ENCODE peak calls at places on chromosomes 16 and 17, in six cellular contexts. One of them, this sample, is unnamed.

GRCh38 chr17:81519284-81520020 is 6.9 kb upstream of the ACTG1 start:
- DNase-seq in left cardiac atrium: peak
- DNase-seq in PC-3: peak
- DNase-seq in activated CD4-positive, alpha-beta T cell treated with anti-CD3 and anti-CD28 coated beads for 24 hours: no peak
- DNase-seq in NCI-H1436 treated with DMSO at 0.1 percent for 48 hours: no peak
- DNase-seq in pancreas: peak
- DNase-seq in this sample: peak

GRCh38 chr17:15377608-15378007 is 36.2 kb upstream of the TEKT3 start:
- DNase-seq in activated CD4-positive, alpha-beta T cell treated with anti-CD3 and anti-CD28 coated beads for 24 hours: no peak
- DNase-seq in NCI-H1436 treated with DMSO at 0.1 percent for 48 hours: no peak
- DNase-seq in pancreas: no peak
- DNase-seq in PC-3: peak
- DNase-seq in left cardiac atrium: no peak
- DNase-seq in this sample: no peak

GRCh38 chr16:48611329-48612137 is 1.6 kb upstream of the N4BP1 start:
- DNase-seq in PC-3: no peak
- DNase-seq in activated CD4-positive, alpha-beta T cell treated with anti-CD3 and anti-CD28 coated beads for 24 hours: no peak
- DNase-seq in NCI-H1436 treated with DMSO at 0.1 percent for 48 hours: peak
- DNase-seq in left cardiac atrium: no peak
- DNase-seq in pancreas: no peak
- DNase-seq in this sample: peak

GRCh38 chr17:37322826-37323561 is 52.8 kb upstream of the C17orf78 start:
- DNase-seq in PC-3: no peak
- DNase-seq in pancreas: no peak
- DNase-seq in NCI-H1436 treated with DMSO at 0.1 percent for 48 hours: no peak
- DNase-seq in left cardiac atrium: no peak
- DNase-seq in activated CD4-positive, alpha-beta T cell treated with anti-CD3 and anti-CD28 coated beads for 24 hours: no peak
- DNase-seq in this sample: no peak

GRCh38 chr17:35744830-35745229 is 8.2 kb downstream of the GAS2L2 start:
- DNase-seq in left cardiac atrium: no peak
- DNase-seq in activated CD4-positive, alpha-beta T cell treated with anti-CD3 and anti-CD28 coated beads for 24 hours: no peak
- DNase-seq in pancreas: no peak
- DNase-seq in PC-3: no peak
- DNase-seq in NCI-H1436 treated with DMSO at 0.1 percent for 48 hours: no peak
- DNase-seq in this sample: no peak

GRCh38 chr17:27296427-27296979 is 2.6 kb downstream of the WSB1 start:
- DNase-seq in pancreas: no peak
- DNase-seq in activated CD4-positive, alpha-beta T cell treated with anti-CD3 and anti-CD28 coated beads for 24 hours: no peak
- DNase-seq in PC-3: peak
- DNase-seq in left cardiac atrium: no peak
- DNase-seq in NCI-H1436 treated with DMSO at 0.1 percent for 48 hours: no peak
- DNase-seq in this sample: no peak

GRCh38 chr16:89201467-89202377 is 1.4 kb upstream of the SLC22A31 start:
- DNase-seq in PC-3: peak
- DNase-seq in NCI-H1436 treated with DMSO at 0.1 percent for 48 hours: no peak
- DNase-seq in left cardiac atrium: peak
- DNase-seq in activated CD4-positive, alpha-beta T cell treated with anti-CD3 and anti-CD28 coated beads for 24 hours: peak
- DNase-seq in pancreas: peak
- DNase-seq in this sample: no peak

GRCh38 chr16:56332464-56333079 is 92.8 kb downstream of the AMFR start:
- DNase-seq in NCI-H1436 treated with DMSO at 0.1 percent for 48 hours: no peak
- DNase-seq in activated CD4-positive, alpha-beta T cell treated with anti-CD3 and anti-CD28 coated beads for 24 hours: no peak
- DNase-seq in left cardiac atrium: peak
- DNase-seq in pancreas: peak
- DNase-seq in PC-3: peak
- DNase-seq in this sample: no peak

GRCh38 chr17:27226611-27227234 is 67.2 kb upstream of the WSB1 start:
- DNase-seq in left cardiac atrium: no peak
- DNase-seq in activated CD4-positive, alpha-beta T cell treated with anti-CD3 and anti-CD28 coated beads for 24 hours: no peak
- DNase-seq in NCI-H1436 treated with DMSO at 0.1 percent for 48 hours: no peak
- DNase-seq in pancreas: no peak
- DNase-seq in PC-3: peak
- DNase-seq in this sample: no peak

GRCh38 chr17:65294184-65294719 is 157.1 kb downstream of the RGS9 start:
- DNase-seq in PC-3: peak
- DNase-seq in left cardiac atrium: peak
- DNase-seq in activated CD4-positive, alpha-beta T cell treated with anti-CD3 and anti-CD28 coated beads for 24 hours: peak
- DNase-seq in NCI-H1436 treated with DMSO at 0.1 percent for 48 hours: peak
- DNase-seq in pancreas: peak
- DNase-seq in this sample: peak

GRCh38 chr16:49121636-49122035 is 160.0 kb downstream of the CBLN1 start:
- DNase-seq in left cardiac atrium: no peak
- DNase-seq in activated CD4-positive, alpha-beta T cell treated with anti-CD3 and anti-CD28 coated beads for 24 hours: no peak
- DNase-seq in NCI-H1436 treated with DMSO at 0.1 percent for 48 hours: no peak
- DNase-seq in pancreas: no peak
- DNase-seq in PC-3: no peak
- DNase-seq in this sample: no peak

GRCh38 chr16:84730406-84731106 is 30.8 kb downstream of the USP10 start:
- DNase-seq in left cardiac atrium: peak
- DNase-seq in pancreas: no peak
- DNase-seq in activated CD4-positive, alpha-beta T cell treated with anti-CD3 and anti-CD28 coated beads for 24 hours: no peak
- DNase-seq in NCI-H1436 treated with DMSO at 0.1 percent for 48 hours: no peak
- DNase-seq in PC-3: peak
- DNase-seq in this sample: no peak

GRCh38 chr17:61551255-61551742 is 39.7 kb downstream of the NACA2 start:
- DNase-seq in pancreas: no peak
- DNase-seq in left cardiac atrium: no peak
- DNase-seq in PC-3: peak
- DNase-seq in activated CD4-positive, alpha-beta T cell treated with anti-CD3 and anti-CD28 coated beads for 24 hours: no peak
- DNase-seq in NCI-H1436 treated with DMSO at 0.1 percent for 48 hours: peak
- DNase-seq in this sample: no peak

GRCh38 chr17:47879028-47879585 is 16.9 kb upstream of the SP2 start:
- DNase-seq in pancreas: no peak
- DNase-seq in left cardiac atrium: no peak
- DNase-seq in PC-3: no peak
- DNase-seq in NCI-H1436 treated with DMSO at 0.1 percent for 48 hours: no peak
- DNase-seq in activated CD4-positive, alpha-beta T cell treated with anti-CD3 and anti-CD28 coated beads for 24 hours: no peak
- DNase-seq in this sample: no peak

GRCh38 chr16:24198807-24199533 is 57.2 kb upstream of the CACNG3 start:
- DNase-seq in left cardiac atrium: no peak
- DNase-seq in PC-3: no peak
- DNase-seq in activated CD4-positive, alpha-beta T cell treated with anti-CD3 and anti-CD28 coated beads for 24 hours: no peak
- DNase-seq in NCI-H1436 treated with DMSO at 0.1 percent for 48 hours: no peak
- DNase-seq in pancreas: no peak
- DNase-seq in this sample: no peak

GRCh38 chr17:35931794-35932419 is 1.3 kb upstream of the RDM1 start:
- DNase-seq in left cardiac atrium: peak
- DNase-seq in pancreas: no peak
- DNase-seq in NCI-H1436 treated with DMSO at 0.1 percent for 48 hours: no peak
- DNase-seq in activated CD4-positive, alpha-beta T cell treated with anti-CD3 and anti-CD28 coated beads for 24 hours: no peak
- DNase-seq in PC-3: no peak
- DNase-seq in this sample: no peak

GRCh38 chr17:4658478-4659305 is 17.2 kb upstream of the ALOX15 start:
- DNase-seq in pancreas: no peak
- DNase-seq in PC-3: no peak
- DNase-seq in NCI-H1436 treated with DMSO at 0.1 percent for 48 hours: no peak
- DNase-seq in activated CD4-positive, alpha-beta T cell treated with anti-CD3 and anti-CD28 coated beads for 24 hours: peak
- DNase-seq in left cardiac atrium: no peak
- DNase-seq in this sample: no peak

GRCh38 chr17:59154721-59155438 is at the start of gene SKA2:
- DNase-seq in NCI-H1436 treated with DMSO at 0.1 percent for 48 hours: peak
- DNase-seq in left cardiac atrium: peak
- DNase-seq in pancreas: peak
- DNase-seq in PC-3: peak
- DNase-seq in activated CD4-positive, alpha-beta T cell treated with anti-CD3 and anti-CD28 coated beads for 24 hours: peak
- DNase-seq in this sample: peak